ENCODE peak calls at places on chromosomes 4 and X, in nine cellular contexts. X is endothelial cell of umbilical vein, R is suprapubic skin, T is IMR-90, I is sigmoid colon, A is ovary, Z is adrenal gland, S is right lobe of liver, C is GM12892. L is an unnamed sample.

GRCh38 chrX:1059576-1060561 is 152.6 kb downstream of the CRLF2 start:
- DNase-seq in I (no peak), Z (no peak), A (no peak), X (no peak), T (no peak), S (peak), C (no peak), R (no peak), L (no peak)

GRCh38 chr4:165684177-165684870 is 188.7 kb upstream of the TLL1 start:
- DNase-seq in C (no peak), T (no peak), A (no peak), I (no peak), R (no peak), S (no peak), X (peak), Z (no peak), L (no peak)

GRCh38 chrX:10555846-10556245 is 64.5 kb downstream of the MID1 start:
- DNase-seq in R (no peak), X (peak), S (no peak), A (no peak), Z (no peak), C (no peak), I (no peak), T (no peak), L (no peak)

GRCh38 chrX:46380148-46380752 is 165.0 kb downstream of the ZNF674 start:
- DNase-seq in C (no peak), S (no peak), R (no peak), A (no peak), I (no peak), T (no peak), Z (no peak), X (peak), L (no peak)

GRCh38 chrX:109927663-109928273 is 75.1 kb upstream of the TMEM164 start:
- DNase-seq in X (no peak), S (no peak), R (no peak), I (no peak), Z (no peak), A (no peak), C (no peak), T (no peak), L (no peak)

GRCh38 chr4:74481891-74482609 is 37.1 kb downstream of the AREG start:
- DNase-seq in S (no peak), T (no peak), X (no peak), Z (no peak), C (no peak), I (no peak), A (no peak), R (no peak), L (no peak)

GRCh38 chrX:128975716-128976115 is 547.6 kb downstream of the SMARCA1 start:
- DNase-seq in X (peak), I (no peak), Z (no peak), S (no peak), A (no peak), R (no peak), C (no peak), T (no peak), L (peak)

GRCh38 chr4:160319221-160319867 is 1216.5 kb downstream of the RAPGEF2 start:
- DNase-seq in T (no peak), C (no peak), A (no peak), X (no peak), R (no peak), I (no peak), Z (no peak), S (no peak), L (no peak)

GRCh38 chrX:11531226-11531625 is 134.5 kb downstream of the ARHGAP6 start:
- DNase-seq in I (no peak), C (no peak), A (no peak), S (no peak), T (peak), Z (no peak), X (peak), R (no peak), L (no peak)

GRCh38 chrX:38103857-38104812 is 97.8 kb downstream of the SYTL5 start:
- DNase-seq in Z (no peak), C (peak), S (no peak), A (no peak), T (no peak), R (no peak), I (no peak), X (no peak), L (no peak)

GRCh38 chr4:15963001-15963451 is at the start of gene FGFBP2:
- DNase-seq in R (no peak), X (peak), S (no peak), I (peak), T (peak), C (peak), A (no peak), Z (no peak), L (peak)

GRCh38 chrX:20229155-20229554 is 37.6 kb downstream of the RPS6KA3 start:
- DNase-seq in A (no peak), C (no peak), Z (no peak), T (no peak), S (no peak), R (no peak), I (no peak), X (no peak), L (no peak)

GRCh38 chr4:4428966-4429875 is 42.3 kb downstream of the NSG1 start:
- DNase-seq in I (no peak), T (no peak), X (no peak), Z (no peak), A (no peak), S (no peak), C (no peak), R (no peak), L (no peak)

GRCh38 chrX:96707829-96708228 is 23.2 kb downstream of the DIAPH2 start:
- DNase-seq in S (no peak), X (no peak), C (no peak), T (no peak), Z (no peak), A (no peak), R (no peak), I (no peak), L (no peak)

GRCh38 chr4:8702516-8703400 is 110.2 kb downstream of the CPZ start:
- DNase-seq in T (no peak), A (no peak), I (peak), Z (peak), R (no peak), C (no peak), S (no peak), X (no peak), L (no peak)

DNA sequence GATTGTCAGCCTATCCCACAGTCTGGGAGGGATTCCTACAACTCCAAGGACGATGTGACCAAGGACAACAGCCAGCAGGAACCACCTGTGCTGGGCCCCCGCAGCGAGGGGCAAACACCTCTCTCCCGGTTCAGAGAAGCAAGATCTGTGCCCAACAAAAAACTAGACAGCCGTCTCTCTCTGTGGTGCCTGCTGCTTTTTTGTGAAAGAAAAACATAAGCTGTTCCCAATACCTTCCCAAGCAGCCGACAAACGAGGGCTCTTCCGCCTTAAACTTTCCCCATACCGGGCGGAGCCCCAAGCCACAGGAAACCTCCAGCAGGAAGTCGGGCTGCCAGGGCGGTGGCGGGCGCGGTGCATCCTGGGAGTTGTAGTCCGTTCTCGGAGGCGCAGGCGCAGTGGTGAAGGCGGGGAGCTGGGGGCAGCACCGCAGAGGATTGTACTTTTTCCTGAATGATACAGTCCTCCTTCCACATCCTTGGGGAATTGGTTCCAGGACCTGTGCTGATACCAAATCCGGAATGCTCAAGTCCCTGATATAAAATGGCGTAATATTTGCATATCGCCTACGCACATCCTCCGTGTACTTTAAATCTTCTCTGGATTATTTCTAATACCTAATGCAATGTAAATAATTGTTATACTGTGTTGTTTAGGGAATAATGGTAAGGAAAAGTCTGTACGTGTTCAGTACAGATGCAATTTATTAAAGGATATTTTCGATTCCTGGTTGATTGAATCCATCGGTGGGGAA is 63.1 kb upstream of the IRF2 start:
- DNase-seq in R (peak), I (peak), X (peak), C (peak), T (peak), Z (peak), S (peak), A (peak), L (peak)
- TF ChIP-seq POLR2A in R (peak), I (peak), X (peak), C (peak), T (peak), Z (peak), S (peak), A (peak), L (peak)

GRCh38 chr4:88619973-88620372 is 27.7 kb downstream of the HERC3 start:
- DNase-seq in C (no peak), X (no peak), I (no peak), S (no peak), Z (no peak), R (no peak), T (peak), A (no peak), L (no peak)

GRCh38 chr4:88618782-88619485 is 26.7 kb downstream of the HERC3 start:
- DNase-seq in T (no peak), I (no peak), S (no peak), A (no peak), X (no peak), R (no peak), C (no peak), Z (no peak), L (no peak)

GRCh38 chr4:88621763-88622327 is 29.6 kb downstream of the HERC3 start:
- DNase-seq in I (no peak), S (no peak), R (no peak), C (no peak), X (no peak), T (no peak), A (no peak), Z (no peak), L (no peak)

GRCh38 chr4:88628746-88629145 is 36.5 kb downstream of the HERC3 start:
- DNase-seq in Z (no peak), X (no peak), T (no peak), A (no peak), S (no peak), R (no peak), I (no peak), C (no peak), L (no peak)

GRCh38 chr4:88623097-88623496 is 30.8 kb downstream of the HERC3 start:
- DNase-seq in Z (peak), S (no peak), A (no peak), C (no peak), R (no peak), I (no peak), T (peak), X (no peak), L (no peak)
- TF ChIP-seq POLR2A in Z (no peak), S (no peak), A (no peak), C (no peak), R (no peak), I (no peak), T (no peak), X (no peak), L (no peak)

GRCh38 chrX:103793541-103793932 is 16.9 kb downstream of the PLP1 start:
- DNase-seq in A (no peak), C (no peak), S (no peak), T (peak), Z (no peak), X (no peak), R (no peak), I (no peak), L (no peak)
- TF ChIP-seq POLR2A in A (no peak), C (no peak), S (no peak), T (no peak), Z (no peak), X (no peak), R (no peak), I (no peak), L (no peak)

GRCh38 chrX:107856289-107856688 is 30.6 kb downstream of the MID2 start:
- DNase-seq in I (no peak), Z (no peak), X (no peak), S (no peak), R (no peak), T (no peak), C (no peak), A (no peak), L (no peak)
- TF ChIP-seq POLR2A in I (no peak), Z (no peak), X (no peak), S (no peak), R (no peak), T (no peak), C (no peak), A (no peak), L (no peak)

DNA sequence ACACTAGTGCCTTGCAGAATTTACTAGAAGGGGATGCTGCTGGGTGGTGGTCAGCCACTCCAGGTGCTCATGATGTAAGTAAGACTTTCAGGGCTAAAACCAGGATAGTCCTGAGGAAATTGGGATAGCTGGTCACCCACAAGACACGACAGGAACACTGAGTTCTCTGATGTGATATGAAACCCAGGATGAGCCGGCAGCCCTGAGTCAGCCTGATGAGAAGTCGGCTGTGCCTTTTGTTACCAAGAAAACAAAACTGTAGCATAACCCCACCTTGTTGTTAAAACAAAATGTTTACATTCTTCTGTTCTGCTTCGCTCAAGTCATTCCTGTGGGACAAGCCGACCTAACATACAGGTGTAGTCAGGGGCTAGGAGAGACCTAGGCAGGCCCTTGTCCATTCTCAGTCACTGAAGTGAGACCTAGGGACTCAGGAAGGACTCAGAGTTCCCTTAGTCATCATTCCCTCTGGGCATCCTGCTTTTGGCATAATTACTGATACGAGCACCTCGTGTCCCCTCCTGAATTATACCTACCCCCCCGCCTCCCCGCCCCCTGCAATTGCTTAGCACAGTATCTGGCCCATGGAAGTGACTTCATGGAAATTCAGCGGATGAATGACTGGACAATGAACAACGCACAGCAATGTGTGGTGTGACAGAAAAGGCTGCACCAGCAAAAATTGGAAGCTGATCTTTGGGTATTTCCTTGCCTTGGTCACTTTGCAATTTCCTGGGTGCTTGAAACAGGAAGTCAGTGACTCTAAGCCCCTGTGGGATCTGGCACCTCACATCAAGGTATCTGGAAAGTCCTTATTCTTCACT is 31.9 kb upstream of the TLR2 start:
- DNase-seq in R (no peak), Z (peak), S (no peak), X (no peak), A (no peak), I (no peak), C (no peak), T (no peak), L (no peak)
- TF ChIP-seq POLR2A in R (no peak), Z (no peak), S (no peak), X (no peak), A (no peak), I (no peak), C (no peak), T (no peak), L (no peak)

GRCh38 chrX:41084360-41085104 is 713 bp upstream of the USP9X start:
- DNase-seq in I (peak), Z (peak), R (peak), X (peak), T (peak), S (peak), C (peak), A (peak), L (peak)
- TF ChIP-seq POLR2A in I (peak), Z (peak), R (no peak), X (peak), T (peak), S (peak), C (peak), A (peak), L (peak)